ENCODE peak calls at places on chromosome 18, in eight cellular contexts. U is uterus, Z is A549, R is K562, O is upper lobe of left lung, H is suprapubic skin, C is prostate gland, X is HCT116. J is an unnamed sample.

GRCh38 chr18:9135912-9136314 is 668 bp upstream of the ANKRD12 start:
- DNase-seq in U (no peak), Z (peak; percentile 6), R (peak; percentile 71), O (no peak), H (no peak), C (no peak), X (peak; percentile 43), J (peak; percentile 72)

GRCh38 chr18:67553471-67553870 is 37.0 kb upstream of the DSEL start:
- DNase-seq in U (no peak), Z (no peak), R (no peak), O (no peak), H (no peak), C (no peak), X (no peak), J (no peak)

GRCh38 chr18:31206787-31207381 is 44.2 kb upstream of the DSC1 start:
- DNase-seq in U (no peak), Z (peak; percentile 58), R (peak; percentile 24), O (peak; percentile 89), H (peak; percentile 82), C (peak; percentile 91), X (peak; percentile 97), J (peak; percentile 52)

GRCh38 chr18:58522157-58522556 is 106.7 kb downstream of the ALPK2 start:
- DNase-seq in U (no peak), Z (no peak), R (no peak), O (no peak), H (no peak), C (no peak), X (no peak), J (no peak)

GRCh38 chr18:2146092-2146491 is 425.2 kb downstream of the METTL4 start:
- DNase-seq in U (no peak), Z (no peak), R (no peak), O (no peak), H (no peak), C (no peak), X (no peak), J (no peak)

GRCh38 chr18:75131455-75132000 is 77.4 kb downstream of the PTGR3 start:
- DNase-seq in U (no peak), Z (no peak), R (no peak), O (no peak), H (peak; percentile 72), C (no peak), X (no peak), J (no peak)

GRCh38 chr18:39799010-39799409 is 2156.0 kb upstream of the PIK3C3 start:
- DNase-seq in U (no peak), Z (peak; percentile 2), R (no peak), O (no peak), H (no peak), C (no peak), X (no peak), J (no peak)

GRCh38 chr18:51330739-51331138 is 133.3 kb upstream of the MEX3C start:
- DNase-seq in U (no peak), Z (no peak), R (no peak), O (no peak), H (no peak), C (no peak), X (no peak), J (no peak)

GRCh38 chr18:75857558-75857957 is 430.1 kb upstream of the SMIM21 start:
- DNase-seq in U (no peak), Z (no peak), R (no peak), O (no peak), H (no peak), C (no peak), X (no peak), J (no peak)

GRCh38 chr18:68549257-68549871 is 165.5 kb downstream of the TMX3 start:
- DNase-seq in U (no peak), Z (no peak), R (no peak), O (no peak), H (no peak), C (no peak), X (no peak), J (no peak)

GRCh38 chr18:58882681-58883080 is 18.0 kb downstream of the ZNF532 start:
- DNase-seq in U (no peak), Z (no peak), R (no peak), O (no peak), H (no peak), C (no peak), X (no peak), J (no peak)

GRCh38 chr18:5276947-5277346 is 18.6 kb downstream of the ZBTB14 start:
- DNase-seq in U (no peak), Z (no peak), R (no peak), O (no peak), H (no peak), C (no peak), X (no peak), J (no peak)

GRCh38 chr18:79046522-79046921 is 22.7 kb upstream of the ATP9B start:
- DNase-seq in U (no peak), Z (no peak), R (no peak), O (no peak), H (no peak), C (no peak), X (no peak), J (no peak)

GRCh38 chr18:63025251-63025710 is 294.3 kb downstream of the BCL2 start:
- DNase-seq in U (peak; percentile 43), Z (no peak), R (no peak), O (no peak), H (no peak), C (peak; percentile 17), X (no peak), J (peak; percentile 37)

GRCh38 chr18:59509477-59510173 is 150.6 kb upstream of the LMAN1 start:
- DNase-seq in U (no peak), Z (no peak), R (no peak), O (no peak), H (no peak), C (no peak), X (no peak), J (no peak)

GRCh38 chr18:61766266-61766884 is 126.4 kb downstream of the RNF152 start:
- DNase-seq in U (no peak), Z (no peak), R (no peak), O (no peak), H (no peak), C (no peak), X (no peak), J (no peak)
- TF ChIP-seq POLR2A in U (no peak), Z (no peak), R (no peak), O (no peak), H (no peak), C (no peak), X (no peak), J (no peak)

GRCh38 chr18:23462876-23463275 is 9.8 kb downstream of the RIOK3 start:
- DNase-seq in U (no peak), Z (no peak), R (no peak), O (no peak), H (no peak), C (no peak), X (no peak), J (no peak)

GRCh38 chr18:23456835-23457234 is 3.7 kb downstream of the RIOK3 start:
- DNase-seq in U (no peak), Z (no peak), R (no peak), O (no peak), H (no peak), C (no peak), X (no peak), J (no peak)

GRCh38 chr18:23458830-23459529 is 5.9 kb downstream of the RIOK3 start:
- DNase-seq in U (no peak), Z (no peak), R (no peak), O (peak; percentile 37), H (no peak), C (no peak), X (no peak), J (no peak)

GRCh38 chr18:23460285-23461273 is 7.5 kb downstream of the RIOK3 start:
- DNase-seq in U (no peak), Z (no peak), R (no peak), O (no peak), H (no peak), C (no peak), X (no peak), J (no peak)

GRCh38 chr18:23459530-23459921 is 6.4 kb downstream of the RIOK3 start:
- DNase-seq in U (no peak), Z (no peak), R (no peak), O (no peak), H (no peak), C (no peak), X (no peak), J (no peak)
- H3K4me1 ChIP-seq in U (peaks cover 25% of the 10 kb centered on the region), Z (peaks cover 33% of the 10 kb centered on the region), R (peaks cover 8% of the 10 kb centered on the region), O (peaks cover 63% of the 10 kb centered on the region), H (peaks cover 53% of the 10 kb centered on the region), C (peaks cover 4% of the 10 kb centered on the region), X (peaks cover 22% of the 10 kb centered on the region), J (peaks cover 40% of the 10 kb centered on the region)

GRCh38 chr18:77066101-77066500 is 66.5 kb downstream of the MBP start:
- DNase-seq in U (no peak), Z (no peak), R (no peak), O (no peak), H (no peak), C (no peak), X (no peak), J (no peak)

GRCh38 chr18:77068890-77069312 is 63.7 kb downstream of the MBP start:
- DNase-seq in U (no peak), Z (no peak), R (no peak), O (no peak), H (no peak), C (no peak), X (no peak), J (no peak)

GRCh38 chr18:77066689-77067088 is 65.9 kb downstream of the MBP start:
- DNase-seq in U (no peak), Z (no peak), R (no peak), O (no peak), H (no peak), C (no peak), X (no peak), J (no peak)

GRCh38 chr18:77068321-77068841 is 64.2 kb downstream of the MBP start:
- DNase-seq in U (no peak), Z (no peak), R (no peak), O (no peak), H (no peak), C (no peak), X (no peak), J (no peak)

DNA sequence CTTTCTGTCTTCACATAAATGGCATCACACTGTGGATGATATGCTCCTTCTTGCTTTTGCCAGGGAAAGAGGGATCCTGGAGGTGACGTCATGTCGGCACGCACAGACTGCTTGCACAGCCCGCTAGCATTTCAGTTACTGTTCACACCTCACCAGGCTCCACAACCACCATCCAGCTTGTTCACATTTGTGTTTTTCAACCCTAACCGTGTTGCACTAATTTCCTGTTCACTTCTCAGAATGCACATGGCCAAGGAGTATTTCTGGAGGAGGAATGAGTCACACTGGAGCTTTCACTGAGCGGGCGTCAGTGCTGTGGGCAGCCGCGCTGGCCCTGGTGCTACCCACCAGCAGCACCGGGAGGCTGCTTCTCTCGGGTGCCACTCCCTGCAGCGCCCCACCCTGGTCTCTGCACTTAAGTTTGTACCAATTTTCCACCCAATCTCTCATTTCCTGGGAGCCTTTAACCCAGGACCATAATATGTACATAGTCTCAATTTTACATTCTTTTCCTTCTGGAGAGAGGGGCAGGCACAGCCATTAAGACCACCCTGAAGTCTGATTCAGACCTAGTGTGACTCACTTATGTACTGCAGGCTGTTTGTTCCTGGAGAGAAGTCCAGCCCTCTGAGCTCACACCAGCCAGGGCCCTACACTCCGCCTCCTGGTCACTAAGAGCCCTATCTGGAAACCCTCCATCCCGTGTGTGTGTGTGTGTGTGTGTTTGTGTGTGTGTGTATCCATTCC is 65.1 kb downstream of the MBP start:
- DNase-seq in U (peak; percentile 66), Z (peak; percentile 55), R (no peak), O (peak; percentile 87), H (no peak), C (no peak), X (peak; percentile 75), J (no peak)
- TF ChIP-seq POLR2A in U (no peak), Z (no peak), R (no peak), O (peak; percentile 49), H (no peak), C (no peak), X (no peak), J (no peak)

GRCh38 chr18:11981383-11981632 is at the start of gene IMPA2:
- DNase-seq in U (no peak), Z (no peak), R (no peak), O (no peak), H (no peak), C (no peak), X (no peak), J (no peak)
- H3K4me1 ChIP-seq in U (peaks cover 4% of the 10 kb centered on the region), Z (peaks cover 36% of the 10 kb centered on the region), R (peaks cover 13% of the 10 kb centered on the region), O (peaks cover 33% of the 10 kb centered on the region), H (peaks cover 45% of the 10 kb centered on the region), C (peaks cover 4% of the 10 kb centered on the region), X (peaks cover 44% of the 10 kb centered on the region), J (peaks cover 29% of the 10 kb centered on the region)